ENCODE peak calls at places on chromosomes 6 and 20, in seven cellular contexts. One of them, this sample, is unnamed.

GRCh38 chr6:151431336-151431735 is 20.6 kb downstream of the RMND1 start:
- DNase-seq in H9: no peak
- DNase-seq in mesenchymal stem cell: no peak
- DNase-seq in IMR-90: peak
- DNase-seq in neuronal stem cell: no peak
- DNase-seq in trophoblast cell: no peak
- DNase-seq in H1: no peak
- DNase-seq in this sample: no peak

GRCh38 chr20:19628570-19629134 is 129.4 kb upstream of the RIN2 start:
- DNase-seq in neuronal stem cell: peak
- DNase-seq in H1: peak
- DNase-seq in mesenchymal stem cell: peak
- DNase-seq in trophoblast cell: peak
- DNase-seq in H9: peak
- DNase-seq in IMR-90: peak
- DNase-seq in this sample: peak

GRCh38 chr20:32535316-32535952 is 49.7 kb downstream of the NOL4L start:
- DNase-seq in H9: no peak
- DNase-seq in mesenchymal stem cell: no peak
- DNase-seq in trophoblast cell: no peak
- DNase-seq in neuronal stem cell: no peak
- DNase-seq in IMR-90: no peak
- DNase-seq in H1: no peak
- DNase-seq in this sample: no peak

GRCh38 chr6:168374541-168375071 is 55.0 kb upstream of the DACT2 start:
- DNase-seq in trophoblast cell: no peak
- DNase-seq in IMR-90: no peak
- DNase-seq in H9: no peak
- DNase-seq in H1: no peak
- DNase-seq in neuronal stem cell: no peak
- DNase-seq in mesenchymal stem cell: no peak
- DNase-seq in this sample: no peak

GRCh38 chr20:64214952-64215351 is 40.6 kb upstream of the PCMTD2 start:
- DNase-seq in H9: no peak
- DNase-seq in trophoblast cell: no peak
- DNase-seq in mesenchymal stem cell: no peak
- DNase-seq in neuronal stem cell: no peak
- DNase-seq in IMR-90: no peak
- DNase-seq in H1: no peak
- DNase-seq in this sample: no peak

GRCh38 chr6:128515550-128516513 is 4.6 kb downstream of the PTPRK start:
- DNase-seq in mesenchymal stem cell: peak
- DNase-seq in H9: no peak
- DNase-seq in H1: no peak
- DNase-seq in trophoblast cell: no peak
- DNase-seq in IMR-90: peak
- DNase-seq in neuronal stem cell: no peak
- DNase-seq in this sample: no peak

GRCh38 chr6:33846226-33846625 is 42.4 kb upstream of the MLN start:
- DNase-seq in H9: no peak
- DNase-seq in IMR-90: no peak
- DNase-seq in neuronal stem cell: no peak
- DNase-seq in H1: no peak
- DNase-seq in trophoblast cell: no peak
- DNase-seq in mesenchymal stem cell: no peak
- DNase-seq in this sample: no peak

GRCh38 chr20:62668441-62669027 is 26.2 kb downstream of the SLCO4A1 start:
- DNase-seq in H1: peak
- DNase-seq in neuronal stem cell: peak
- DNase-seq in IMR-90: peak
- DNase-seq in mesenchymal stem cell: peak
- DNase-seq in trophoblast cell: peak
- DNase-seq in H9: peak
- DNase-seq in this sample: peak

GRCh38 chr6:159312204-159312603 is 143.0 kb downstream of the FNDC1 start:
- DNase-seq in H9: no peak
- DNase-seq in H1: no peak
- DNase-seq in IMR-90: no peak
- DNase-seq in neuronal stem cell: no peak
- DNase-seq in mesenchymal stem cell: no peak
- DNase-seq in trophoblast cell: no peak
- DNase-seq in this sample: no peak

GRCh38 chr20:50339196-50339901 is 148.7 kb downstream of the CEBPB start:
- DNase-seq in mesenchymal stem cell: peak
- DNase-seq in trophoblast cell: no peak
- DNase-seq in H1: no peak
- DNase-seq in IMR-90: peak
- DNase-seq in neuronal stem cell: no peak
- DNase-seq in H9: no peak
- DNase-seq in this sample: no peak

GRCh38 chr6:14661188-14661587 is 543.6 kb downstream of the CD83 start:
- DNase-seq in neuronal stem cell: no peak
- DNase-seq in IMR-90: peak
- DNase-seq in mesenchymal stem cell: peak
- DNase-seq in trophoblast cell: peak
- DNase-seq in H1: no peak
- DNase-seq in H9: no peak
- DNase-seq in this sample: no peak

GRCh38 chr20:986733-987355 is 15.3 kb downstream of the RSPO4 start:
- DNase-seq in H9: no peak
- DNase-seq in neuronal stem cell: no peak
- DNase-seq in IMR-90: no peak
- DNase-seq in H1: no peak
- DNase-seq in trophoblast cell: no peak
- DNase-seq in mesenchymal stem cell: no peak
- DNase-seq in this sample: peak

GRCh38 chr6:148559848-148560433 is 186.9 kb upstream of the UST start:
- DNase-seq in trophoblast cell: peak
- DNase-seq in IMR-90: peak
- DNase-seq in mesenchymal stem cell: peak
- DNase-seq in H9: peak
- DNase-seq in neuronal stem cell: peak
- DNase-seq in H1: peak
- DNase-seq in this sample: peak

GRCh38 chr6:32982084-32982701 is 13.8 kb downstream of the BRD2 start:
- DNase-seq in H9: no peak
- DNase-seq in H1: no peak
- DNase-seq in trophoblast cell: no peak
- DNase-seq in mesenchymal stem cell: peak
- DNase-seq in IMR-90: no peak
- DNase-seq in neuronal stem cell: no peak
- DNase-seq in this sample: no peak

GRCh38 chr6:157561929-157562810 is 181.2 kb downstream of the ZDHHC14 start:
- DNase-seq in IMR-90: no peak
- DNase-seq in H1: no peak
- DNase-seq in trophoblast cell: no peak
- DNase-seq in H9: no peak
- DNase-seq in neuronal stem cell: no peak
- DNase-seq in mesenchymal stem cell: no peak
- DNase-seq in this sample: no peak

GRCh38 chr6:100035873-100036653 is 42.0 kb upstream of the MCHR2 start:
- DNase-seq in mesenchymal stem cell: no peak
- DNase-seq in H1: no peak
- DNase-seq in neuronal stem cell: no peak
- DNase-seq in H9: no peak
- DNase-seq in IMR-90: no peak
- DNase-seq in trophoblast cell: no peak
- DNase-seq in this sample: no peak

GRCh38 chr20:57076202-57076651 is 190.2 kb downstream of the BMP7 start:
- DNase-seq in H1: no peak
- DNase-seq in trophoblast cell: peak
- DNase-seq in H9: no peak
- DNase-seq in IMR-90: no peak
- DNase-seq in neuronal stem cell: no peak
- DNase-seq in mesenchymal stem cell: peak
- DNase-seq in this sample: peak

GRCh38 chr6:111743859-111744692 is 129.2 kb downstream of the FYN start:
- DNase-seq in H9: no peak
- DNase-seq in trophoblast cell: no peak
- DNase-seq in IMR-90: peak
- DNase-seq in H1: no peak
- DNase-seq in mesenchymal stem cell: no peak
- DNase-seq in neuronal stem cell: no peak
- DNase-seq in this sample: no peak

GRCh38 chr20:1897965-1898464 is 2.8 kb downstream of the SIRPA start:
- DNase-seq in H1: no peak
- DNase-seq in H9: no peak
- DNase-seq in trophoblast cell: no peak
- DNase-seq in IMR-90: no peak
- DNase-seq in mesenchymal stem cell: peak
- DNase-seq in neuronal stem cell: no peak
- DNase-seq in this sample: no peak

GRCh38 chr6:34276881-34277762 is 28.3 kb upstream of the SMIM29 start:
- DNase-seq in neuronal stem cell: no peak
- DNase-seq in H9: no peak
- DNase-seq in mesenchymal stem cell: no peak
- DNase-seq in trophoblast cell: peak
- DNase-seq in H1: no peak
- DNase-seq in IMR-90: no peak
- DNase-seq in this sample: no peak

GRCh38 chr6:1624848-1625341 is 15.2 kb downstream of the FOXC1 start:
- DNase-seq in H1: no peak
- DNase-seq in mesenchymal stem cell: no peak
- DNase-seq in H9: no peak
- DNase-seq in neuronal stem cell: no peak
- DNase-seq in trophoblast cell: no peak
- DNase-seq in IMR-90: peak
- DNase-seq in this sample: peak

GRCh38 chr20:53917145-53918009 is 153.0 kb downstream of the BCAS1 start:
- DNase-seq in neuronal stem cell: no peak
- DNase-seq in IMR-90: no peak
- DNase-seq in H9: no peak
- DNase-seq in trophoblast cell: peak
- DNase-seq in mesenchymal stem cell: peak
- DNase-seq in H1: no peak
- DNase-seq in this sample: peak

GRCh38 chr6:130382872-130383490 is 17.2 kb downstream of the TMEM200A start:
- DNase-seq in trophoblast cell: no peak
- DNase-seq in IMR-90: no peak
- DNase-seq in neuronal stem cell: no peak
- DNase-seq in mesenchymal stem cell: no peak
- DNase-seq in H9: no peak
- DNase-seq in H1: no peak
- DNase-seq in this sample: no peak

GRCh38 chr6:100506651-100507050 is 41.9 kb upstream of the SIM1 start:
- DNase-seq in trophoblast cell: no peak
- DNase-seq in H9: no peak
- DNase-seq in mesenchymal stem cell: no peak
- DNase-seq in H1: no peak
- DNase-seq in neuronal stem cell: no peak
- DNase-seq in IMR-90: peak
- DNase-seq in this sample: no peak

GRCh38 chr6:138500045-138500665 is 861 bp upstream of the NHSL1 start:
- DNase-seq in trophoblast cell: no peak
- DNase-seq in H1: no peak
- DNase-seq in IMR-90: no peak
- DNase-seq in H9: no peak
- DNase-seq in mesenchymal stem cell: no peak
- DNase-seq in neuronal stem cell: no peak
- DNase-seq in this sample: no peak

GRCh38 chr6:42266542-42266941 is 48.9 kb upstream of the MRPS10 start:
- DNase-seq in IMR-90: peak
- DNase-seq in mesenchymal stem cell: no peak
- DNase-seq in trophoblast cell: no peak
- DNase-seq in H1: no peak
- DNase-seq in neuronal stem cell: no peak
- DNase-seq in H9: no peak
- DNase-seq in this sample: no peak

GRCh38 chr6:42263165-42263852 is 45.6 kb upstream of the MRPS10 start:
- DNase-seq in trophoblast cell: no peak
- DNase-seq in neuronal stem cell: no peak
- DNase-seq in H9: peak
- DNase-seq in IMR-90: no peak
- DNase-seq in mesenchymal stem cell: no peak
- DNase-seq in H1: no peak
- DNase-seq in this sample: peak

GRCh38 chr6:42260972-42261371 is 43.3 kb upstream of the MRPS10 start:
- DNase-seq in neuronal stem cell: peak
- DNase-seq in IMR-90: no peak
- DNase-seq in trophoblast cell: no peak
- DNase-seq in H1: no peak
- DNase-seq in H9: peak
- DNase-seq in mesenchymal stem cell: peak
- DNase-seq in this sample: peak

GRCh38 chr6:42264852-42265390 is 47.3 kb upstream of the MRPS10 start:
- DNase-seq in mesenchymal stem cell: no peak
- DNase-seq in H9: no peak
- DNase-seq in IMR-90: no peak
- DNase-seq in trophoblast cell: no peak
- DNase-seq in H1: no peak
- DNase-seq in neuronal stem cell: no peak
- DNase-seq in this sample: no peak

GRCh38 chr6:42264146-42264851 is 46.6 kb upstream of the MRPS10 start:
- DNase-seq in neuronal stem cell: no peak
- DNase-seq in H9: no peak
- DNase-seq in H1: no peak
- DNase-seq in trophoblast cell: no peak
- DNase-seq in mesenchymal stem cell: no peak
- DNase-seq in IMR-90: no peak
- DNase-seq in this sample: no peak
- H2AK5ac ChIP-seq in neuronal stem cell: no peak
- H2AK5ac ChIP-seq in H9: no peak
- H2AK5ac ChIP-seq in H1: no peak
- H2AK5ac ChIP-seq in trophoblast cell: no peak
- H2AK5ac ChIP-seq in mesenchymal stem cell: no peak
- H2AK5ac ChIP-seq in IMR-90: no peak
- H2AK5ac ChIP-seq in this sample: no peak

DNA sequence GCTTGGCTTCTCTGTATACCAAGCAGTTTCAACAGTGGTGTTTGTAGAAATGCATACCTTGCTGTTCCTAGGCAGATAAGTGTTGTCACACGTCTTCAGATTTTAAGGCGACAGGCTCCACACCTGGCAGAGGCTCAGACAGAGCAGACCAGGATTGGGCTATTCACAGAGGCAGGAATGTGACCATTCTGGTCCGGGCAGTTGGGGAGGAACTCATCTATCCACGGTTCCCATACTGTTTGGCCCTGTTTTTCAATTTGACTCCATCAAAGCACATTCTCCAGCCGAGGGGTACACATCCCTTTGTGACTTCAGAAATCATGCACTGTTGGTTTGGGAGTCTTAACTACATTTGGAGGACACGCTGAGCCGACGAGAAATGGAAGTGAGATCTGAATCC is 45.5 kb downstream of the UTRN start:
- DNase-seq in neuronal stem cell: no peak
- DNase-seq in H9: peak
- DNase-seq in trophoblast cell: peak
- DNase-seq in mesenchymal stem cell: no peak
- DNase-seq in IMR-90: no peak
- DNase-seq in H1: peak
- DNase-seq in this sample: peak
- H2AK5ac ChIP-seq in neuronal stem cell: no peak
- H2AK5ac ChIP-seq in H9: no peak
- H2AK5ac ChIP-seq in trophoblast cell: no peak
- H2AK5ac ChIP-seq in mesenchymal stem cell: peak
- H2AK5ac ChIP-seq in IMR-90: peak
- H2AK5ac ChIP-seq in H1: no peak
- H2AK5ac ChIP-seq in this sample: no peak

GRCh38 chr6:84403545-84403944 is 176.1 kb upstream of the CEP162 start:
- DNase-seq in IMR-90: no peak
- DNase-seq in H9: no peak
- DNase-seq in H1: no peak
- DNase-seq in trophoblast cell: no peak
- DNase-seq in neuronal stem cell: no peak
- DNase-seq in mesenchymal stem cell: no peak
- DNase-seq in this sample: no peak
- H2AK5ac ChIP-seq in IMR-90: no peak
- H2AK5ac ChIP-seq in H9: no peak
- H2AK5ac ChIP-seq in H1: no peak
- H2AK5ac ChIP-seq in trophoblast cell: no peak
- H2AK5ac ChIP-seq in neuronal stem cell: no peak
- H2AK5ac ChIP-seq in mesenchymal stem cell: no peak
- H2AK5ac ChIP-seq in this sample: no peak

GRCh38 chr6:11067348-11067747 is 23.2 kb upstream of the ELOVL2 start:
- DNase-seq in neuronal stem cell: no peak
- DNase-seq in mesenchymal stem cell: no peak
- DNase-seq in H9: no peak
- DNase-seq in trophoblast cell: no peak
- DNase-seq in IMR-90: no peak
- DNase-seq in H1: no peak
- DNase-seq in this sample: no peak
- H2AK5ac ChIP-seq in neuronal stem cell: no peak
- H2AK5ac ChIP-seq in mesenchymal stem cell: no peak
- H2AK5ac ChIP-seq in H9: no peak
- H2AK5ac ChIP-seq in trophoblast cell: no peak
- H2AK5ac ChIP-seq in IMR-90: no peak
- H2AK5ac ChIP-seq in H1: no peak
- H2AK5ac ChIP-seq in this sample: no peak

This sample was measured in mesendoderm.